ENCODE peak calls at places on chromosomes 5 and 9, in eight cellular contexts. One of them, this sample, is unnamed.
A peak's percentile ranks its signal among the peaks of the same experiment; 100 is the strongest.

GRCh38 chr9:75869236-75869635 is 21.2 kb upstream of the PCSK5 start:
- DNase-seq in testis: no peak
- DNase-seq in lower lobe of right lung: no peak
- DNase-seq in cardiac muscle cell: peak; percentile 27
- DNase-seq in colonic mucosa: no peak
- DNase-seq in esophagus squamous epithelium: no peak
- DNase-seq in right lobe of liver: no peak
- DNase-seq in fibroblast of lung: no peak
- DNase-seq in this sample: no peak

GRCh38 chr9:16540996-16541668 is 329.3 kb downstream of the BNC2 start:
- DNase-seq in lower lobe of right lung: no peak
- DNase-seq in esophagus squamous epithelium: no peak
- DNase-seq in testis: no peak
- DNase-seq in colonic mucosa: no peak
- DNase-seq in fibroblast of lung: peak; percentile 75
- DNase-seq in right lobe of liver: no peak
- DNase-seq in cardiac muscle cell: no peak
- DNase-seq in this sample: no peak

GRCh38 chr9:93262537-93263310 is 78.8 kb downstream of the WNK2 start:
- DNase-seq in right lobe of liver: peak; percentile 52
- DNase-seq in colonic mucosa: peak; percentile 38
- DNase-seq in fibroblast of lung: no peak
- DNase-seq in cardiac muscle cell: no peak
- DNase-seq in testis: peak; percentile 13
- DNase-seq in lower lobe of right lung: peak; percentile 32
- DNase-seq in esophagus squamous epithelium: no peak
- DNase-seq in this sample: peak; percentile 69

GRCh38 chr9:135520916-135521607 is at the start of gene LCN1:
- DNase-seq in esophagus squamous epithelium: no peak
- DNase-seq in fibroblast of lung: no peak
- DNase-seq in cardiac muscle cell: no peak
- DNase-seq in lower lobe of right lung: no peak
- DNase-seq in colonic mucosa: no peak
- DNase-seq in testis: no peak
- DNase-seq in right lobe of liver: no peak
- DNase-seq in this sample: no peak

GRCh38 chr5:134255418-134256150 is 29.7 kb upstream of the PPP2CA start:
- DNase-seq in lower lobe of right lung: no peak
- DNase-seq in testis: no peak
- DNase-seq in cardiac muscle cell: peak; percentile 52
- DNase-seq in right lobe of liver: no peak
- DNase-seq in esophagus squamous epithelium: no peak
- DNase-seq in fibroblast of lung: peak; percentile 82
- DNase-seq in colonic mucosa: no peak
- DNase-seq in this sample: no peak

GRCh38 chr9:133478851-133479711 is at the start of gene SLC2A6:
- DNase-seq in cardiac muscle cell: peak; percentile 82
- DNase-seq in lower lobe of right lung: peak; percentile 92
- DNase-seq in esophagus squamous epithelium: no peak
- DNase-seq in fibroblast of lung: peak; percentile 74
- DNase-seq in colonic mucosa: peak; percentile 84
- DNase-seq in right lobe of liver: peak; percentile 85
- DNase-seq in testis: peak; percentile 93
- DNase-seq in this sample: peak; percentile 98

GRCh38 chr5:172164773-172165212 is 23.2 kb downstream of the STK10 start:
- DNase-seq in colonic mucosa: no peak
- DNase-seq in esophagus squamous epithelium: no peak
- DNase-seq in cardiac muscle cell: peak; percentile 76
- DNase-seq in lower lobe of right lung: no peak
- DNase-seq in testis: peak; percentile 90
- DNase-seq in fibroblast of lung: peak; percentile 70
- DNase-seq in right lobe of liver: no peak
- DNase-seq in this sample: no peak

GRCh38 chr5:147393866-147394265 is 116.0 kb downstream of the DPYSL3 start:
- DNase-seq in esophagus squamous epithelium: no peak
- DNase-seq in cardiac muscle cell: no peak
- DNase-seq in fibroblast of lung: no peak
- DNase-seq in right lobe of liver: no peak
- DNase-seq in testis: no peak
- DNase-seq in lower lobe of right lung: no peak
- DNase-seq in colonic mucosa: no peak
- DNase-seq in this sample: no peak

GRCh38 chr5:43303242-43303641 is 10.0 kb downstream of the HMGCS1 start:
- DNase-seq in fibroblast of lung: no peak
- DNase-seq in right lobe of liver: no peak
- DNase-seq in cardiac muscle cell: no peak
- DNase-seq in lower lobe of right lung: no peak
- DNase-seq in esophagus squamous epithelium: no peak
- DNase-seq in testis: no peak
- DNase-seq in colonic mucosa: no peak
- DNase-seq in this sample: no peak

DNA sequence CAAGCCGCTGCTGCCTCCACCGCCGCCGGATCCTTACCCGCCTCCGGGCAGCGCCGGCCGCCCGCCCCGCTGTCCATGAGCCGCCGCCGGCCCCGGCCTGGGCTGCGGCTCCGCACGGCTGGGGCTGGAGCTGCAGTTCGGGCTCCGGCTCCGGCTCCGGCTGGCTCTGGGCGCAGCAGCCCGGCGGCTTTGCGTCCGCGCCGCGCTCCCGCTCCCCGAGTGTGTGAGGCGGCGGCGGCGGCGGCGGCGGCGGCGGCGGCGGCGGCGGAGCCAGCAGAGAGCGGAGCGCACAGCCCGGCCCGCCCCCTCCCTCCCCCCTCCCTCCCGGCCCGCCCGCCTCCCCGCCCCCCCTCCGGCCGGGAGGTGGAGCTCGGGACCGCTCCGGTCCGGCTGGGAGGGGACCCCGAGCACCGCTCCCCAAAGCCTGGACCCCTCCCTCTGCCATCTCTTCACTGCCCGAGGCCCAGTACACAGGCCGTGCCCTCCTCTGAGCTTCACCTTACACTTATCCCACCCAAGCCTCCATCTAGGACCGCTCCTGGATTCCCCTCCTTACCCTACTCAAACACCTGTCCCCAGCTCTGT is at the start of gene PCDH1:
- DNase-seq in cardiac muscle cell: peak; percentile 59
- DNase-seq in colonic mucosa: no peak
- DNase-seq in esophagus squamous epithelium: no peak
- DNase-seq in fibroblast of lung: peak; percentile 42
- DNase-seq in lower lobe of right lung: no peak
- DNase-seq in right lobe of liver: no peak
- DNase-seq in testis: peak; percentile 22
- DNase-seq in this sample: peak; percentile 82
- H3K27me3 ChIP-seq in cardiac muscle cell: peaks cover 88% of the 10 kb centered on the region
- H3K27me3 ChIP-seq in colonic mucosa: peaks cover 21% of the 10 kb centered on the region
- H3K27me3 ChIP-seq in esophagus squamous epithelium: peaks cover 14% of the 10 kb centered on the region
- H3K27me3 ChIP-seq in fibroblast of lung: peaks cover 67% of the 10 kb centered on the region
- H3K27me3 ChIP-seq in lower lobe of right lung: peaks cover 59% of the 10 kb centered on the region
- H3K27me3 ChIP-seq in right lobe of liver: no peaks in the 10 kb centered on the region
- H3K27me3 ChIP-seq in testis: no peaks in the 10 kb centered on the region
- H3K27me3 ChIP-seq in this sample: peaks cover 37% of the 10 kb centered on the region

GRCh38 chr5:156529902-156530301 is 202.9 kb downstream of the SGCD start:
- DNase-seq in cardiac muscle cell: peak; percentile 1
- DNase-seq in testis: no peak
- DNase-seq in lower lobe of right lung: no peak
- DNase-seq in right lobe of liver: no peak
- DNase-seq in fibroblast of lung: no peak
- DNase-seq in colonic mucosa: no peak
- DNase-seq in esophagus squamous epithelium: no peak
- DNase-seq in this sample: no peak
- H3K4me3 ChIP-seq in cardiac muscle cell: no peak overlapping the region
- H3K4me3 ChIP-seq in testis: no peak overlapping the region
- H3K4me3 ChIP-seq in lower lobe of right lung: no peak overlapping the region
- H3K4me3 ChIP-seq in right lobe of liver: no peak overlapping the region
- H3K4me3 ChIP-seq in fibroblast of lung: no peak overlapping the region
- H3K4me3 ChIP-seq in colonic mucosa: no peak overlapping the region
- H3K4me3 ChIP-seq in esophagus squamous epithelium: no peak overlapping the region
- H3K4me3 ChIP-seq in this sample: no peak overlapping the region

GRCh38 chr5:135461752-135462151 is 9.6 kb upstream of the TIFAB start:
- DNase-seq in cardiac muscle cell: no peak
- DNase-seq in lower lobe of right lung: no peak
- DNase-seq in esophagus squamous epithelium: no peak
- DNase-seq in right lobe of liver: no peak
- DNase-seq in testis: no peak
- DNase-seq in colonic mucosa: no peak
- DNase-seq in fibroblast of lung: no peak
- DNase-seq in this sample: no peak

GRCh38 chr5:135458356-135458755 is 6.2 kb upstream of the TIFAB start:
- DNase-seq in right lobe of liver: no peak
- DNase-seq in fibroblast of lung: no peak
- DNase-seq in lower lobe of right lung: no peak
- DNase-seq in colonic mucosa: no peak
- DNase-seq in testis: no peak
- DNase-seq in esophagus squamous epithelium: no peak
- DNase-seq in cardiac muscle cell: no peak
- DNase-seq in this sample: no peak

GRCh38 chr5:135458921-135459331 is 6.8 kb upstream of the TIFAB start:
- DNase-seq in cardiac muscle cell: peak; percentile 91
- DNase-seq in right lobe of liver: peak; percentile 46
- DNase-seq in esophagus squamous epithelium: no peak
- DNase-seq in testis: peak; percentile 91
- DNase-seq in colonic mucosa: peak; percentile 74
- DNase-seq in fibroblast of lung: peak; percentile 58
- DNase-seq in lower lobe of right lung: peak; percentile 91
- DNase-seq in this sample: peak; percentile 88

GRCh38 chr5:135462304-135462703 is 10.2 kb upstream of the TIFAB start:
- DNase-seq in esophagus squamous epithelium: no peak
- DNase-seq in testis: peak; percentile 66
- DNase-seq in colonic mucosa: peak; percentile 51
- DNase-seq in cardiac muscle cell: peak; percentile 47
- DNase-seq in right lobe of liver: no peak
- DNase-seq in lower lobe of right lung: no peak
- DNase-seq in fibroblast of lung: peak; percentile 33
- DNase-seq in this sample: no peak

GRCh38 chr5:135460246-135461033 is 8.3 kb upstream of the TIFAB start:
- DNase-seq in esophagus squamous epithelium: no peak
- DNase-seq in cardiac muscle cell: no peak
- DNase-seq in fibroblast of lung: no peak
- DNase-seq in right lobe of liver: no peak
- DNase-seq in testis: no peak
- DNase-seq in colonic mucosa: no peak
- DNase-seq in lower lobe of right lung: no peak
- DNase-seq in this sample: no peak
- H3K27me3 ChIP-seq in esophagus squamous epithelium: no peaks in the 10 kb centered on the region
- H3K27me3 ChIP-seq in cardiac muscle cell: peaks cover 68% of the 10 kb centered on the region
- H3K27me3 ChIP-seq in fibroblast of lung: peaks cover 21% of the 10 kb centered on the region
- H3K27me3 ChIP-seq in right lobe of liver: no peaks in the 10 kb centered on the region
- H3K27me3 ChIP-seq in testis: no peaks in the 10 kb centered on the region
- H3K27me3 ChIP-seq in colonic mucosa: no peaks in the 10 kb centered on the region
- H3K27me3 ChIP-seq in lower lobe of right lung: peaks cover 21% of the 10 kb centered on the region
- H3K27me3 ChIP-seq in this sample: no peaks in the 10 kb centered on the region

GRCh38 chr9:17906204-17906840 is 327.5 kb downstream of the SH3GL2 start:
- DNase-seq in right lobe of liver: peak; percentile 51
- DNase-seq in fibroblast of lung: no peak
- DNase-seq in cardiac muscle cell: peak; percentile 27
- DNase-seq in testis: peak; percentile 41
- DNase-seq in colonic mucosa: peak; percentile 72
- DNase-seq in lower lobe of right lung: peak; percentile 35
- DNase-seq in esophagus squamous epithelium: no peak
- DNase-seq in this sample: peak; percentile 80
- H3K4me3 ChIP-seq in right lobe of liver: peak overlapping the region; percentile 35
- H3K4me3 ChIP-seq in fibroblast of lung: no peak overlapping the region
- H3K4me3 ChIP-seq in cardiac muscle cell: peak overlapping the region; percentile 38
- H3K4me3 ChIP-seq in testis: peak overlapping the region; percentile 57
- H3K4me3 ChIP-seq in colonic mucosa: peak overlapping the region; percentile 59
- H3K4me3 ChIP-seq in lower lobe of right lung: peak overlapping the region; percentile 32
- H3K4me3 ChIP-seq in esophagus squamous epithelium: peak overlapping the region; percentile 37
- H3K4me3 ChIP-seq in this sample: no peak overlapping the region

DNA sequence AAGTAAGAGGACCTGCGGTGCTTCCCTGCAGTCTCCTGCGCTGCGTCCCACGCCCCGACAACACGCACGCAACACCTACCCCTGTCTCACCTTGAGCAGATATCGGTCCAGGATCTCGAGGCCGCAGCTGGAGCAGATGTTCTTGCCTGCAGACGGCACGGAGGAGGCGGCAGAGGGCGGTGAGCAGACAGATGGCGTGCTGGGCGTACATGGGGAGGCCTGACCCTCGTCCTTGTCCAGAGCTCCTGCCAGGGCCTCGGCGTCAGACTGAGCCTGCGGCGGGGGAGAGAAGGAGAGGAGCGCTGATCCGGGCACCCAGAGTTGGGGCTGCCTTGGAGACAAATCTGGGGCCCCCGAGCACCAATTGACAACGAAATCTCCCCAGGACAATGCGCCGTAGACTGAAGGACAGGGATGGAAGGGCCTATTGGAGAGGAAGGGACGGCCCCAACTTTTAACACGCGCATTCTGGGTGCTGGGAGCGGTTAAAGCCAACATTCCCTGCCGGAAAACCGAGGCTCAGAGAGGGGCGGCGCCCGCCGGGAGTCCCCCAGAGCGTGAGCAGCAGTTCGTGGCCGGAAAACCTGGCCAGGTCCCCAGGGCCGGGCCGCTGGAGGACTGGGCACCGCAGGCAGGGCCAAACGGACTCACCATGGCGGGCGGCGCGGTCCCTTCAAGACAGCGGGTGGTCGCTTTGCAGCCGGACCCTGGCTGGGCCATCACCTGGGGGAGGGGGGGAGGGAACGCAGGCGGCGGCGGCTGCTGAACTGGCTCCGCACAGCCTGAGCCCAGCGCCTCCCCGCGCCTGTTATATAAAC is 1.8 kb downstream of the LHX6 start:
- DNase-seq in lower lobe of right lung: no peak
- DNase-seq in right lobe of liver: peak; percentile 53
- DNase-seq in testis: no peak
- DNase-seq in colonic mucosa: no peak
- DNase-seq in esophagus squamous epithelium: no peak
- DNase-seq in fibroblast of lung: no peak
- DNase-seq in cardiac muscle cell: no peak
- DNase-seq in this sample: no peak
- H3K27me3 ChIP-seq in lower lobe of right lung: peaks cover 66% of the 10 kb centered on the region
- H3K27me3 ChIP-seq in right lobe of liver: no peaks in the 10 kb centered on the region
- H3K27me3 ChIP-seq in testis: peaks cover 5% of the 10 kb centered on the region
- H3K27me3 ChIP-seq in colonic mucosa: peaks cover 80% of the 10 kb centered on the region
- H3K27me3 ChIP-seq in esophagus squamous epithelium: peaks cover 49% of the 10 kb centered on the region
- H3K27me3 ChIP-seq in fibroblast of lung: peaks cover 89% of the 10 kb centered on the region
- H3K27me3 ChIP-seq in cardiac muscle cell: peaks cover 100% of the 10 kb centered on the region
- H3K27me3 ChIP-seq in this sample: peaks cover 96% of the 10 kb centered on the region

DNA sequence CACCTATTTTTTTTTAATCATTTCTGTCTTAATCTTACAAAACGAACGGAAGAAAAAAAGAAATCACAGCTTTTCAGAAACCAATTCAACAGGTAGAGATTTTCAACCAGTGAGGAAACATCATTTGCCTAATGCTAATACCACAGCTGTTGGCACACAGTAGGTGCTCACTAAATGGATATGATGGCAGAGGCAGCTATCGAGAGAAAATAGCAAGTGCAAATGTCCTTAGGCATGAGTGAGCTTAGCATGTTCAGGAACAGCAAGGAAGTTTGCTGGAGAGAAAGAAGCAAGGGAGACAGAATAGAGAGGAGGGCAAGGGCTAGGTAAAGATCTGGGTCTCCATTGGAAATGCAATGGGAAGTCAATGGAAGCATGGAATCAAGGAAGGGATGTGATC is 49.2 kb downstream of the CEMIP2 start:
- DNase-seq in cardiac muscle cell: no peak
- DNase-seq in colonic mucosa: no peak
- DNase-seq in esophagus squamous epithelium: no peak
- DNase-seq in fibroblast of lung: no peak
- DNase-seq in testis: no peak
- DNase-seq in lower lobe of right lung: no peak
- DNase-seq in right lobe of liver: no peak
- DNase-seq in this sample: no peak
- H3K4me3 ChIP-seq in cardiac muscle cell: no peak overlapping the region
- H3K4me3 ChIP-seq in colonic mucosa: no peak overlapping the region
- H3K4me3 ChIP-seq in esophagus squamous epithelium: no peak overlapping the region
- H3K4me3 ChIP-seq in fibroblast of lung: no peak overlapping the region
- H3K4me3 ChIP-seq in testis: no peak overlapping the region
- H3K4me3 ChIP-seq in lower lobe of right lung: no peak overlapping the region
- H3K4me3 ChIP-seq in right lobe of liver: no peak overlapping the region
- H3K4me3 ChIP-seq in this sample: no peak overlapping the region

This sample was measured in left lung.